ENCODE peak calls at places on chromosomes 13 and 19, in four cellular contexts. One of them, this sample, is unnamed.

GRCh38 chr19:3516675-3517207 is 10.6 kb downstream of the FZR1 start:
- DNase-seq in heart left ventricle: no peak
- DNase-seq in transverse colon: peak; percentile 58
- DNase-seq in stomach: peak; percentile 68
- DNase-seq in this sample: peak; percentile 73

GRCh38 chr13:95623141-95623540 is 21.4 kb downstream of the DZIP1 start:
- DNase-seq in transverse colon: no peak
- DNase-seq in heart left ventricle: no peak
- DNase-seq in stomach: no peak
- DNase-seq in this sample: no peak

GRCh38 chr19:45863840-45864628 is at the start of gene FOXA3:
- DNase-seq in stomach: peak; percentile 81
- DNase-seq in heart left ventricle: peak; percentile 37
- DNase-seq in transverse colon: peak; percentile 85
- DNase-seq in this sample: peak; percentile 85

GRCh38 chr13:24764276-24764630 is 284 bp downstream of the RNF17 start:
- DNase-seq in heart left ventricle: no peak
- DNase-seq in transverse colon: no peak
- DNase-seq in stomach: no peak
- DNase-seq in this sample: no peak

GRCh38 chr19:4409123-4409933 is 6.9 kb downstream of the CHAF1A start:
- DNase-seq in heart left ventricle: no peak
- DNase-seq in stomach: no peak
- DNase-seq in transverse colon: no peak
- DNase-seq in this sample: no peak

GRCh38 chr19:2221918-2222317 is 14.2 kb downstream of the PLEKHJ1 start:
- DNase-seq in stomach: no peak
- DNase-seq in transverse colon: no peak
- DNase-seq in heart left ventricle: no peak
- DNase-seq in this sample: no peak

GRCh38 chr13:27549406-27549981 is 70.8 kb downstream of the LNX2 start:
- DNase-seq in heart left ventricle: no peak
- DNase-seq in transverse colon: peak; percentile 82
- DNase-seq in stomach: peak; percentile 82
- DNase-seq in this sample: no peak

GRCh38 chr19:46731007-46731501 is 14.1 kb upstream of the PRKD2 start:
- DNase-seq in stomach: peak; percentile 46
- DNase-seq in heart left ventricle: no peak
- DNase-seq in transverse colon: no peak
- DNase-seq in this sample: no peak

GRCh38 chr13:23755040-23755439 is 134.2 kb downstream of the MIPEP start:
- DNase-seq in heart left ventricle: no peak
- DNase-seq in transverse colon: no peak
- DNase-seq in stomach: no peak
- DNase-seq in this sample: no peak

GRCh38 chr13:20814224-20814910 is 40.6 kb upstream of the EEF1AKMT1 start:
- DNase-seq in transverse colon: peak; percentile 60
- DNase-seq in stomach: peak; percentile 74
- DNase-seq in heart left ventricle: peak; percentile 93
- DNase-seq in this sample: peak; percentile 68

GRCh38 chr13:20819715-20820114 is 46.0 kb upstream of the EEF1AKMT1 start:
- DNase-seq in transverse colon: no peak
- DNase-seq in heart left ventricle: no peak
- DNase-seq in stomach: no peak
- DNase-seq in this sample: no peak

GRCh38 chr13:20810808-20811207 is 37.0 kb upstream of the EEF1AKMT1 start:
- DNase-seq in heart left ventricle: no peak
- DNase-seq in stomach: no peak
- DNase-seq in transverse colon: no peak
- DNase-seq in this sample: no peak

GRCh38 chr13:20812890-20813289 is 39.1 kb upstream of the EEF1AKMT1 start:
- DNase-seq in stomach: no peak
- DNase-seq in heart left ventricle: no peak
- DNase-seq in transverse colon: no peak
- DNase-seq in this sample: no peak

GRCh38 chr13:20815469-20815868 is 41.7 kb upstream of the EEF1AKMT1 start:
- DNase-seq in heart left ventricle: no peak
- DNase-seq in transverse colon: no peak
- DNase-seq in stomach: no peak
- DNase-seq in this sample: no peak
- H3K27ac ChIP-seq in heart left ventricle: peak overlapping the region; percentile 74
- H3K27ac ChIP-seq in transverse colon: no peak overlapping the region
- H3K27ac ChIP-seq in stomach: peak overlapping the region; percentile 81
- H3K27ac ChIP-seq in this sample: no peak overlapping the region

DNA sequence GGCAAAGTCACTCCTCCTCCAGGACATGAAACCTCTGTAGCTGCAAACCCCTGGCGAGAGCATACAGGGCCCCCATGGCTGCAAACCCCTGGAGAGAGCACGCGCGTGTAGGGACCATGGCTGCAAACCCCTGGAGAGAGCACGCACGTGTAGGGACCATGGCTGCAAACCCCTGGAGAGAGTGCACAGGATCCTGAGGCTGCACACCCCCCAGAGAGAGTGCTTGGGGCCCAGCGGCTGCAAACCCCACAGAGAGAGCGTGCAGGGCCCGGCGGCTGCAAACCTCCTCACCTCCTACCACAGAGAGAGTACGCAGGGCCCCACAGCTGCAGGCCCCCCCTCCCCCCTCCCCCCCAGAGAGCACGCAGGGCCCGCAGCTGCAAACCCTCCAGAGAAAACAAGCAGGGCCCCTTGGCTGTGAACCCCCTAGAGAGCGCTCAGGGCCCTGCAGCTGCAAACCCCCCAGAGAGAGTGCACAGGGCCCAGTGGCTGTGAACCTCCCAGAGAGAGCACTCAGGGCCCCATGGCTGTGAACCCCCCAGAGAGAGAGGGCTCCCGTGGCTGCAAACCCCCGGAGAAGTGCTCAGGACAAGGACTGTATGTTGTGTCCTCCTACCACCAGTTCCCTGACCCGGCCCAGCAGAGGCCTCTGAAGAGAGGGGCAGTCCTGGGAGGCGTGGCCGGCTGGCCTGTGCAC is 7.3 kb downstream of the ADPRHL1 start:
- DNase-seq in heart left ventricle: no peak
- DNase-seq in stomach: no peak
- DNase-seq in transverse colon: no peak
- DNase-seq in this sample: peak; percentile 40
- TF ChIP-seq POLR2A in heart left ventricle: no peak
- TF ChIP-seq POLR2A in stomach: no peak
- TF ChIP-seq POLR2A in transverse colon: no peak
- TF ChIP-seq POLR2A in this sample: no peak

DNA sequence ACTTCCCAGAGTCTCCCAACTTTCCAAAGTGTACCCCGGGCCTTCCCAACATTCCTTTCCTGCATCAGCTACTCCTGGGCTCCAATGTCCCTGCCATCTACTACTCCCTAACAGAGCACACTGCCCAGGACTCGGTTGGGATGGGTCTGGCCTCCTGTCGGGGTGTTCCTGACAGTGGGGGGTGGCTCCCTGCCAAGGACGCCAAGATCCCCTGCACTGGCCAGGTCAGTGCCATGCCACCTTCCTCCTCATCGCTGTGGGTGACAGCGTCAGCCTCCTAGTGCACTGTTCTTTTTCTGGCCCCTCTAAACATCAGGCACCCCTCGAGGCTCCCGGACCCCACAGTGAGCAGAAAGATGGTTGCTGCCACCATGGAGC is 13.8 kb downstream of the EPS15L1 start:
- DNase-seq in heart left ventricle: peak; percentile 76
- DNase-seq in stomach: no peak
- DNase-seq in transverse colon: no peak
- DNase-seq in this sample: no peak
- H3K4me1 ChIP-seq in heart left ventricle: peaks cover 77% of the 10 kb centered on the region
- H3K4me1 ChIP-seq in stomach: peaks cover 80% of the 10 kb centered on the region
- H3K4me1 ChIP-seq in transverse colon: peaks cover 34% of the 10 kb centered on the region
- H3K4me1 ChIP-seq in this sample: no peaks in the 10 kb centered on the region

DNA sequence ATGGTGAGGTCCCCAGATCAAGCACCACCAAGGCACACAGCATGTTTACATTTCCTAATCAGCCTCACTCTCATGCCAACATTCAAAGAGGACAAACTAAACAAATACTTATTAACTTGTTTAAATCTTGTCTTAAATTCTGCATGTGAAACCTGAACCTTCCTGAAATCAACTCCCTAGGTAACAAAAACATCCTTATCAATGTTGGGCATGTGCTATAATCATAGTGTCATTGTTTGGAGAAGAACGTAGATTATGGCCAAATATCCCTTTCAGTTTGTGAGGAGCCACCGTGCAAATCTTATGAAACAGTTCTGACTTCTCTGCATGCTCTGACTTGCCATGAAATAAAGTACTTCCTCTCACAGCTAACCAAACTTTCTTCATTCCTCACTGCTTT is 123.8 kb downstream of the NDFIP2 start:
- DNase-seq in stomach: no peak
- DNase-seq in transverse colon: no peak
- DNase-seq in heart left ventricle: no peak
- DNase-seq in this sample: no peak
- H3K27ac ChIP-seq in stomach: no peak overlapping the region
- H3K27ac ChIP-seq in transverse colon: no peak overlapping the region
- H3K27ac ChIP-seq in heart left ventricle: no peak overlapping the region
- H3K27ac ChIP-seq in this sample: no peak overlapping the region

GRCh38 chr19:33522371-33522662 is 726 bp upstream of the PEPD start:
- DNase-seq in transverse colon: no peak
- DNase-seq in heart left ventricle: no peak
- DNase-seq in stomach: no peak
- DNase-seq in this sample: no peak

GRCh38 chr19:33520844-33521479 is 629 bp downstream of the PEPD start:
- DNase-seq in heart left ventricle: no peak
- DNase-seq in transverse colon: peak; percentile 38
- DNase-seq in stomach: no peak
- DNase-seq in this sample: peak; percentile 87

GRCh38 chr19:33519416-33519815 is 2.2 kb downstream of the PEPD start:
- DNase-seq in heart left ventricle: no peak
- DNase-seq in transverse colon: no peak
- DNase-seq in stomach: no peak
- DNase-seq in this sample: no peak

GRCh38 chr19:33520048-33520643 is 1.4 kb downstream of the PEPD start:
- DNase-seq in heart left ventricle: no peak
- DNase-seq in transverse colon: no peak
- DNase-seq in stomach: no peak
- DNase-seq in this sample: no peak

DNA sequence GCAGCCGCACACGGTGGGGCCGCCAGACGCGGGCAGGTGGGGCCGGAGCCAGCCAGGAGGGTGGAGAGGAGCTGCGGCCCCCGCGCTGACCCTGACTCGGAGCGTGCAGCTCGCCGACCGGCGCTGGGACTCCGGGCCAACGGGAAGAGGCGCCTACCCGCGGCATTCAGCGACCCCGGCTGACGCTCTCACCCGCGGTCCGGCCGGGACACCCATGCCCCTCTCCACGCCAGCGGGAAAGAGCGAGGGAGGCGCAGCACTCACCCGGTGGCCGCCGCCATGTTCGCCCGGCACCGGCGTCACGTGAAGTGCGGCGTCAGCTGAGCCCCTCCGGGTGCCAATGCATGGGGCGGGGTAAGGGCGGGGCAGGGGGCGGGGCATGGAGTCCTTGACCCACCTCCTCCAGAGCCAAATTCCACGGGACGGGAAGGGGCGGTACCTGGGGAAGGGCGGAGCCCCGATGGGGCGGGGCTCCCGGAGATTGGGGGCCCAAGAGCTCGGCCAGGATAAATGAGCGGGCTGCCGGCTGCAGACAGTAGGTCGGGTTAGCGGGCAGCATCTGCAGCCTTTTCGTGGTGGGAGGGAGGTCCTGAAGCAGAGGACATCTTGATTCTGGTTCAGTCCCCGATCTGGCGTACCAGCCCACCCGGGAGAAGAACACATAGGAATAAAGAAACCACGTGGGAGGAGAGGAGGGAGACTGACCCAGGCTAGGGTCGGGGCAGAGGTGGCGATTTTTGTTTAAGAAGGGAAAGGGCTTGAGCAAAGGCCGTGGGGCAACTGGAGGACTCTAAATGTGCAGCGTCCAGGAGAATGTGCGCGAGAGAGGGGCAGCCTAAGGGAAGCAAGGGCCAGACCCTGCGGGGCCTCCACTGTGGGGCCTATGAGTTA is at the start of gene PEPD:
- DNase-seq in stomach: peak; percentile 90
- DNase-seq in transverse colon: peak; percentile 90
- DNase-seq in heart left ventricle: peak; percentile 92
- DNase-seq in this sample: peak; percentile 93
- TF ChIP-seq POLR2A in stomach: no peak
- TF ChIP-seq POLR2A in transverse colon: peak; percentile 68
- TF ChIP-seq POLR2A in heart left ventricle: no peak
- TF ChIP-seq POLR2A in this sample: peak; percentile 61

GRCh38 chr13:25902946-25903345 is 148.9 kb downstream of the SHISA2 start:
- DNase-seq in transverse colon: no peak
- DNase-seq in stomach: no peak
- DNase-seq in heart left ventricle: no peak
- DNase-seq in this sample: no peak
- H3K4me1 ChIP-seq in transverse colon: no peaks in the 10 kb centered on the region
- H3K4me1 ChIP-seq in stomach: no peaks in the 10 kb centered on the region
- H3K4me1 ChIP-seq in heart left ventricle: no peaks in the 10 kb centered on the region
- H3K4me1 ChIP-seq in this sample: no peaks in the 10 kb centered on the region